ENCODE peak calls at places on chromosome 10, in four cellular contexts. E is NCI-H1105 treated with DMSO at 0.1 percent for 48 hours, M is nucleus accumbens, D is putamen. S is an unnamed sample.
A peak's percentile ranks its signal among the peaks of the same experiment; 100 is the strongest.

GRCh38 chr10:106189254-106189653 is 975.3 kb downstream of the SORCS1 start:
- DNase-seq in D (peak; percentile 2), M (no peak), E (no peak), S (no peak)

GRCh38 chr10:3805791-3806381 is 20.9 kb upstream of the KLF6 start:
- DNase-seq in M (no peak), E (peak; percentile 19), D (no peak), S (no peak)

GRCh38 chr10:31604141-31604540 is 285.1 kb downstream of the ZEB1 start:
- DNase-seq in M (no peak), D (no peak), E (peak; percentile 52), S (no peak)

GRCh38 chr10:61302124-61302523 is 151.1 kb downstream of the TMEM26 start:
- DNase-seq in M (no peak), E (no peak), D (no peak), S (no peak)

GRCh38 chr10:58175990-58176910 is 91.4 kb downstream of the IPMK start:
- DNase-seq in M (no peak), D (no peak), E (no peak), S (no peak)

GRCh38 chr10:77357611-77358010 is 280.0 kb downstream of the KCNMA1 start:
- DNase-seq in D (no peak), E (no peak), M (no peak), S (no peak)

GRCh38 chr10:46002916-46003693 is 27.3 kb downstream of the NCOA4 start:
- DNase-seq in E (no peak), M (no peak), D (no peak), S (no peak)

GRCh38 chr10:122140477-122140902 is 130.6 kb upstream of the BTBD16 start:
- DNase-seq in E (no peak), M (no peak), D (no peak), S (no peak)

GRCh38 chr10:94299417-94299816 is 63.3 kb downstream of the NOC3L start:
- DNase-seq in M (no peak), E (no peak), D (no peak), S (no peak)

GRCh38 chr10:71437537-71438058 is 40.9 kb downstream of the CDH23 start:
- DNase-seq in D (no peak), E (no peak), M (no peak), S (no peak)

GRCh38 chr10:72009430-72010081 is 45.4 kb downstream of the CHST3 start:
- DNase-seq in D (no peak), E (no peak), M (peak; percentile 82), S (peak; percentile 83)

GRCh38 chr10:73413108-73413527 is 740 bp downstream of the ANXA7 start:
- DNase-seq in M (no peak), D (no peak), E (peak; percentile 44), S (no peak)

GRCh38 chr10:103759100-103759781 is 96.1 kb downstream of the SH3PXD2A start:
- DNase-seq in M (peak; percentile 33), D (peak; percentile 86), E (no peak), S (peak; percentile 38)

GRCh38 chr10:97796651-97797050 is 24.9 kb upstream of the SFRP5 start:
- DNase-seq in D (no peak), E (no peak), M (no peak), S (no peak)

GRCh38 chr10:51063659-51064535 is 10.4 kb upstream of the PRKG1 start:
- DNase-seq in D (no peak), E (peak; percentile 9), M (no peak), S (no peak)

GRCh38 chr10:91104185-91105041 is 116.0 kb upstream of the PCGF5 start:
- DNase-seq in E (no peak), M (no peak), D (no peak), S (no peak)

GRCh38 chr10:3976718-3977117 is 191.7 kb upstream of the KLF6 start:
- DNase-seq in M (no peak), D (no peak), E (no peak), S (no peak)

GRCh38 chr10:11209810-11210141 is 192.1 kb downstream of the CELF2 start:
- DNase-seq in D (peak; percentile 67), M (no peak), E (no peak), S (peak; percentile 6)

GRCh38 chr10:90857635-90858488 is at the start of gene HTR7:
- DNase-seq in D (peak; percentile 3), E (peak; percentile 35), M (no peak), S (peak; percentile 67)

GRCh38 chr10:127907411-127908105 is 655 bp downstream of the PTPRE start:
- DNase-seq in D (no peak), E (no peak), M (no peak), S (peak; percentile 68)

GRCh38 chr10:18238875-18239485 is 98.8 kb downstream of the CACNB2 start:
- DNase-seq in E (peak; percentile 8), D (peak; percentile 57), M (no peak), S (no peak)

GRCh38 chr10:12708921-12709320 is 292.6 kb downstream of the CCDC3 start:
- DNase-seq in D (no peak), M (no peak), E (no peak), S (no peak)

GRCh38 chr10:121613456-121613855 is 15.2 kb upstream of the FGFR2 start:
- DNase-seq in D (no peak), E (no peak), M (no peak), S (no peak)

GRCh38 chr10:36675458-36675880 is 449.9 kb upstream of the ANKRD30A start:
- DNase-seq in M (no peak), D (no peak), E (no peak), S (no peak)

GRCh38 chr10:1962025-1962424 is 224.7 kb upstream of the ADARB2 start:
- DNase-seq in E (no peak), M (no peak), D (no peak), S (no peak)

GRCh38 chr10:132400547-132401151 is 3.6 kb downstream of the PWWP2B start:
- DNase-seq in D (no peak), M (no peak), E (no peak), S (no peak)

GRCh38 chr10:45428611-45429510 is 54.8 kb downstream of the ALOX5 start:
- DNase-seq in D (no peak), M (no peak), E (no peak), S (no peak)

GRCh38 chr10:112335104-112335840 is 38.6 kb upstream of the ACSL5 start:
- DNase-seq in M (no peak), E (no peak), D (no peak), S (no peak)

S was measured in hypothalamus.